ENCODE peak calls at places on chromosomes 7 and 10, in seven cellular contexts. T is body of pancreas, Q is epithelial cell of esophagus, A is heart right ventricle, K is choroid plexus epithelial cell, R is fibroblast of lung, X is AG04450. B is an unnamed sample.

GRCh38 chr7:130566168-130566897 is 74.4 kb downstream of the MEST start:
- DNase-seq in R (peak), T (no peak), Q (no peak), X (no peak), A (peak), K (peak), B (peak)

GRCh38 chr7:99171731-99172130 is 27.8 kb upstream of the SMURF1 start:
- DNase-seq in K (peak), R (no peak), A (no peak), T (no peak), X (no peak), Q (peak), B (no peak)

GRCh38 chr7:76281006-76281705 is 21.3 kb upstream of the HSPB1 start:
- DNase-seq in R (no peak), K (no peak), T (no peak), Q (no peak), X (no peak), A (no peak), B (no peak)

GRCh38 chr10:124724279-124725027 is 19.7 kb downstream of the FAM53B start:
- DNase-seq in K (no peak), T (no peak), X (no peak), R (no peak), A (no peak), Q (no peak), B (no peak)

GRCh38 chr10:21532694-21533576 is 1.1 kb upstream of the MLLT10 start:
- DNase-seq in Q (no peak), A (no peak), X (no peak), R (no peak), K (no peak), T (no peak), B (no peak)

GRCh38 chr7:360454-361100 is 70.6 kb downstream of the FOXL3 start:
- DNase-seq in K (no peak), Q (no peak), A (no peak), X (no peak), R (no peak), T (no peak), B (no peak)

GRCh38 chr7:121279822-121280221 is 49.0 kb upstream of the WNT16 start:
- DNase-seq in X (no peak), K (peak), Q (no peak), A (no peak), T (no peak), R (no peak), B (no peak)

GRCh38 chr7:14861456-14861855 is 41.1 kb downstream of the DGKB start:
- DNase-seq in A (no peak), T (no peak), X (no peak), R (no peak), K (no peak), Q (no peak), B (no peak)

GRCh38 chr7:895451-896052 is 19.2 kb downstream of the GET4 start:
- DNase-seq in K (no peak), R (no peak), X (no peak), T (no peak), Q (no peak), A (no peak), B (no peak)

GRCh38 chr7:3238525-3239210 is 62.4 kb upstream of the SDK1 start:
- DNase-seq in R (no peak), A (no peak), K (peak), T (no peak), X (no peak), Q (no peak), B (no peak)

GRCh38 chr7:147541261-147541660 is 1049.3 kb upstream of the C7orf33 start:
- DNase-seq in Q (no peak), A (no peak), T (no peak), X (no peak), R (no peak), K (no peak), B (no peak)

GRCh38 chr10:43856299-43856698 is 207.6 kb upstream of the ZNF32 start:
- DNase-seq in A (no peak), T (no peak), K (no peak), R (no peak), X (no peak), Q (no peak), B (no peak)

GRCh38 chr7:45185864-45186250 is 28.3 kb downstream of the RAMP3 start:
- DNase-seq in T (no peak), Q (no peak), X (no peak), R (no peak), K (no peak), A (no peak), B (no peak)

GRCh38 chr7:107045195-107045960 is 873 bp downstream of the PRKAR2B start:
- DNase-seq in K (no peak), R (no peak), Q (no peak), X (no peak), A (no peak), T (no peak), B (no peak)

GRCh38 chr7:128309921-128310320 is 33.8 kb downstream of the RBM28 start:
- DNase-seq in Q (no peak), A (no peak), T (no peak), R (no peak), K (no peak), X (no peak), B (no peak)

GRCh38 chr10:88209837-88210552 is 346.6 kb downstream of the PTEN start:
- DNase-seq in X (no peak), A (no peak), R (peak), K (peak), T (no peak), Q (peak), B (peak)

GRCh38 chr10:81865581-81865980 is 9.4 kb upstream of the NRG3 start:
- DNase-seq in X (no peak), T (no peak), K (peak), Q (no peak), A (no peak), R (no peak), B (no peak)

GRCh38 chr7:22419488-22419887 is 62.5 kb upstream of the RAPGEF5 start:
- DNase-seq in K (no peak), Q (no peak), T (no peak), R (no peak), X (no peak), A (no peak), B (no peak)

GRCh38 chr7:74405191-74405898 is 48.4 kb upstream of the GTF2IRD1 start:
- DNase-seq in R (no peak), X (no peak), K (no peak), A (no peak), Q (peak), T (no peak), B (no peak)

GRCh38 chr7:42831051-42831952 is 80.6 kb downstream of the C7orf25 start:
- DNase-seq in Q (peak), R (peak), A (peak), K (peak), X (no peak), T (peak), B (peak)

GRCh38 chr7:138468244-138469123 is 8.4 kb downstream of the TRIM24 start:
- DNase-seq in K (no peak), R (peak), X (peak), Q (no peak), A (peak), T (peak), B (no peak)

GRCh38 chr7:44123190-44124003 is at the start of gene POLD2:
- DNase-seq in Q (peak), X (peak), K (peak), A (peak), T (peak), R (peak), B (peak)

GRCh38 chr10:32577448-32577847 is 131.5 kb downstream of the CCDC7 start:
- DNase-seq in A (no peak), K (peak), Q (peak), T (no peak), X (no peak), R (no peak), B (no peak)

GRCh38 chr7:127904706-127905056 is 126.6 kb downstream of the LRRC4 start:
- DNase-seq in K (peak), R (no peak), T (no peak), Q (peak), X (no peak), A (no peak), B (no peak)

GRCh38 chr7:1787241-1787640 is 117.2 kb downstream of the ELFN1 start:
- DNase-seq in K (no peak), A (no peak), T (no peak), Q (no peak), X (no peak), R (no peak), B (no peak)

GRCh38 chr10:114649217-114649906 is 8.7 kb downstream of the ABLIM1 start:
- DNase-seq in X (no peak), Q (no peak), K (no peak), T (no peak), A (no peak), R (no peak), B (no peak)

DNA sequence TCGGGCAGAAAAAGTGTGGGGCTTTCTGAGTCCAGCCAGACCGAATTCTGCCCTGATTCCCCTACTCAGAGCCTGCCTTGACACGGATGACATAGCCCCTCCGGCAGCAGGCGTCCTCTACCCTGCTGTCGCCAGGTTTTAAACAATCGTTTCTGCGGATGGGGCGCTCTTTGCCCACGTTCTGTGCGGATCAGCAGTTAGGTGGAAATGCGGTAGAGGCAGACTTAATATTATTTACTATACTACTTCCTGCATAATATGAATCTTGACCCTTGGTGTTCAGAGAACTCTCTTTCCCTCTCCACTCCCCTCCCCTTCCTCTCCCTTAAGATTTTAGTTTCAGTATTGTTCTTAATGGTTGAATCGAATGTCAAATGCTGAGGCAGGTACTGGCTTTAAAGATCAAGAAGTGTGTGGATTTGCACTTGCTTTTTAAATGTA is 2.4 kb downstream of the GATA3 start:
- DNase-seq in R (no peak), T (no peak), A (no peak), X (no peak), Q (no peak), K (no peak), B (no peak)
- H3K4me3 ChIP-seq in R (no peak), T (no peak), A (peak), X (no peak), Q (no peak), K (no peak), B (no peak)

DNA sequence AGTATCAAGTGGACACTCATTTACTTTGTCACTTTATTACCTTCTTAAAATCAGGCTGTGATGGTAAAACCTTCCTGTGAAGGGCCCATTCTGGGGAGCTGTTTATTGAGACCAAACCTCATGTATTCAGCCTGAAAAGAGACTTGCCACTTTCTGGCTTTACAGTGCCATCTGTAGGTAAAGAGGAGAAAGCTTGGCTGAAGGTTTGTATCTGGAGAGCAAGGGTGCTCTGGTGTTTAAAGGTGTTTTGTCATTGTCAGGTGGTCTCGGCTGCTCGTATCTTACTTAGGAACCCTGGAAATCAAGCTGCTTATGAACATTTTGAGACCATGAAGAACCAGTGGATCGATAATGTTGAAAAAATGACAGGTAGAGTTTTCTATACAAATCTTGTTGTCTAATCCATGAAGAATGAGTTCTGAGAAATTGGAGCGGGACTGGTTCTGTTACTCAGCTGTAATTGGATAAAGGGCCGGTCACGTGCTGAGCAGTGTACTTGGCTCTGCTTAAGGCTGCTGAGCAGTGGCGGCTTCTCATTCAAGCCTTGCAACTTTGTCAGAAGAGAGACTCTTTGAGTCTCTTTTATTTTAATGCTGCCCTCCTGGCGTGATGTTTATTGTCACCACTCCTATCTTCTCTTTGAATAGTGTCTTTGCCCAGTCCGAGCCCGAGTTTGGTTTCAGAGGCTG is 46.9 kb downstream of the AP3M1 start:
- DNase-seq in A (no peak), T (no peak), R (peak), X (no peak), Q (peak), K (peak), B (peak)
- TF ChIP-seq CTCF in A (peak), T (no peak), R (peak), X (peak), Q (peak), K (peak), B (peak)

GRCh38 chr10:69089638-69090599 is 2.0 kb downstream of the SRGN start:
- DNase-seq in T (no peak), K (peak), Q (no peak), R (peak), A (peak), X (no peak), B (peak)

GRCh38 chr10:69088801-69089501 is 1.0 kb downstream of the SRGN start:
- DNase-seq in R (peak), A (no peak), X (no peak), K (peak), T (no peak), Q (no peak), B (peak)

GRCh38 chr10:69086131-69086530 is 1.8 kb upstream of the SRGN start:
- DNase-seq in T (no peak), K (peak), A (peak), R (no peak), X (no peak), Q (no peak), B (no peak)

GRCh38 chr10:69088471-69088769 is 517 bp downstream of the SRGN start:
- DNase-seq in T (no peak), A (no peak), X (no peak), R (no peak), Q (no peak), K (no peak), B (no peak)

GRCh38 chr10:69087600-69088470 is at the start of gene SRGN:
- DNase-seq in T (peak), A (peak), K (peak), R (peak), Q (peak), X (peak), B (peak)
- H3K4me3 ChIP-seq in T (no peak), A (peak), K (peak), R (peak), Q (peak), X (peak), B (peak)

GRCh38 chr7:85830982-85831381 is 644.1 kb upstream of the SEMA3D start:
- DNase-seq in Q (no peak), K (no peak), A (no peak), T (no peak), R (no peak), X (no peak), B (no peak)

GRCh38 chr7:85829176-85829575 is 642.3 kb upstream of the SEMA3D start:
- DNase-seq in Q (no peak), A (no peak), R (no peak), T (no peak), X (no peak), K (no peak), B (no peak)

GRCh38 chr7:85833071-85833470 is 646.2 kb upstream of the SEMA3D start:
- DNase-seq in X (no peak), Q (no peak), T (no peak), A (no peak), R (peak), K (peak), B (peak)

GRCh38 chr7:85828654-85829053 is 641.8 kb upstream of the SEMA3D start:
- DNase-seq in X (no peak), R (peak), T (no peak), K (no peak), A (no peak), Q (no peak), B (no peak)

GRCh38 chr7:85829817-85830432 is 643.1 kb upstream of the SEMA3D start:
- DNase-seq in R (peak), X (no peak), K (peak), A (no peak), T (no peak), Q (peak), B (peak)
- TF ChIP-seq CTCF in R (peak), X (peak), K (peak), A (no peak), T (no peak), Q (peak), B (peak)

GRCh38 chr10:29106287-29106686 is 182.6 kb upstream of the LYZL1 start:
- DNase-seq in T (no peak), K (peak), Q (no peak), R (no peak), X (no peak), A (no peak), B (no peak)
- H3K4me3 ChIP-seq in T (no peak), K (no peak), Q (no peak), R (no peak), X (no peak), A (no peak), B (no peak)

DNA sequence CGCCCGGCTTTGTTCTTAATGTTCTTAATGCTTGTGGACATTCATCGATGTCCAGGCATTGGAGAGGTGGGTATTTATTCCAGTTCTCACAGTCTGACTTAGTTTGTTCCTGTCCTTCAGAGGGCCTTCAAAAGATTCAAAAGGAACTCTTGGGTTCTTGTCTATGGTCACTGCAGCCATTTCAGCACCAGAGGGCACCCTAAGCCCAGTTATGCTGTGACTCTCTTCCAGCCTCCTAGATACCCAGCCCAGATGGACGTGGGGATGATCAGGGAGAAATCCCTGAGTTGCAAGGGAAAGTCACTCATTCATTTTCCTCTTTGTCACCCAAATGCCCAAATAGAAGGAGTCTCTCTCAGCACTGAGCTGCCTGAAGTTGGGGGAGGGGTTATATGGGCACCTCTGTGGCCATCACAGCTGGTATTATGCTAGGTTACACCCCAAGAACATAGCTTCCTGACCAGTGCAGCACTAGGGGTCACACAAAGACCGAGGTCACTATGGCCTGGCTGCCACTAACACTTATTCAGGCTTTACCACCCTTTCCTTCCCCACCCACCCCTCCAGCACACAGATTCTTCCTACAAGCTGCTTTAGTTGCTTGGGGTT is 26.5 kb upstream of the CCDC126 start:
- DNase-seq in T (peak), K (peak), Q (peak), R (peak), X (peak), A (peak), B (peak)
- TF ChIP-seq CTCF in T (peak), K (peak), Q (peak), R (peak), X (peak), A (peak), B (peak)

GRCh38 chr7:101231644-101232043 is 6.0 kb downstream of the CLDN15 start:
- DNase-seq in K (no peak), Q (no peak), X (no peak), T (peak), A (no peak), R (peak), B (no peak)

GRCh38 chr7:101234636-101235035 is 3.0 kb downstream of the CLDN15 start:
- DNase-seq in A (no peak), R (no peak), K (no peak), Q (no peak), T (no peak), X (no peak), B (no peak)

GRCh38 chr7:101235050-101235449 is 2.6 kb downstream of the CLDN15 start:
- DNase-seq in R (no peak), T (no peak), X (no peak), K (no peak), A (no peak), Q (no peak), B (no peak)

GRCh38 chr7:101233907-101234547 is 3.6 kb downstream of the CLDN15 start:
- DNase-seq in R (no peak), X (no peak), A (no peak), T (no peak), K (no peak), Q (no peak), B (no peak)

DNA sequence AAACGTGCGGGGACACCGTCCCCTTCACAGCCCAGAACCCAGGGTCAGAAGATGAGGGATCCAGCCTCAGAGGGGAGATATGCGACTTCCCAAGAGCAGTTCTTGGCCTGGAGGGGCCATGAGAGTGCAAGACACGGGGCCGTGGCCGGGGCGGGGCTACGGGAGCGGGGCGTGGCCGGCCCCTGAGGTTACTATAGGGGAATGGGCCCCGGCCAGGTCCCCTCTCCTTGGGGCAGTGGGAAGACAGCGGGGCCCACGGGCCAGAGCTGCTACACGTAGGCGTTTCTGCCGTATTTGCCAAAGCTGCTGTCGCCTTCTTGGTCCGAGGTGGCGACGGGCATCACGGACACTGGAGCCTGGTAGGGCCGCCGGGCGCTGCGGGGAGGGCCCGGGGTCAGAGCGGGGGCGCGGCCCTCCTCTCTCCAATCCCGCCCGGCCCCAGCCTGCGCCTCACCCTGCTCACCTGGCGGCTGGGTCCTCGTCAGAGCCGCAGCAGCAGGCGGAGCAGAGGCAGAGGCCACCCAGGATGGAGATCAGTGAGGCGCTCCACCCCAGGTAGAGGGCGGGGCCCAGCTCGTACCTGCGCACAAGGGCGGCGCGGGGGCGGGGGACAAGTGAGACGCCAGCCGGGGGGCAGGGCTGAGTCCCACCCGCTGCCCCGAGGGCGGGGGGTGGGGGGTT is 5.3 kb downstream of the CLDN15 start:
- DNase-seq in K (no peak), T (peak), R (no peak), X (no peak), Q (peak), A (no peak), B (no peak)
- H3K4me3 ChIP-seq in K (peak), T (no peak), R (no peak), X (no peak), Q (peak), A (peak), B (no peak)